ENCODE peak calls at places on chromosomes 16 and 17, in four cellular contexts. S is ovary, D is right lobe of liver, U is brain microvascular endothelial cell. H is an unnamed sample.

GRCh38 chr16:1958715-1959268 is 546 bp upstream of the NDUFB10 start:
- DNase-seq in U (no peak), D (no peak), S (peak), H (no peak)

GRCh38 chr16:50436271-50436670 is 67.5 kb upstream of the BRD7 start:
- DNase-seq in S (no peak), U (no peak), D (no peak), H (no peak)

GRCh38 chr17:41527076-41528023 is 758 bp downstream of the KRT19 start:
- DNase-seq in U (no peak), D (no peak), S (peak), H (no peak)

GRCh38 chr16:1870365-1871082 is 1.4 kb downstream of the MEIOB start:
- DNase-seq in S (no peak), D (peak), U (peak), H (peak)

GRCh38 chr17:70168979-70169706 is at the start of gene KCNJ2:
- DNase-seq in U (peak), D (peak), S (peak), H (peak)

GRCh38 chr16:27841911-27842310 is 221.6 kb downstream of the GSG1L start:
- DNase-seq in U (no peak), D (no peak), S (no peak), H (no peak)

GRCh38 chr17:66807182-66807581 is 27.7 kb upstream of the CACNG5 start:
- DNase-seq in U (no peak), S (no peak), D (no peak), H (no peak)

GRCh38 chr17:35254107-35254802 is 11.4 kb downstream of the SLFN5 start:
- DNase-seq in U (peak), S (peak), D (peak), H (peak)

GRCh38 chr16:67919618-67920210 is 11.9 kb downstream of the CTRL start:
- DNase-seq in S (no peak), D (no peak), U (no peak), H (no peak)

GRCh38 chr16:69937465-69937951 is 13.6 kb upstream of the CLEC18A start:
- DNase-seq in S (no peak), D (no peak), U (no peak), H (no peak)

GRCh38 chr16:49588061-49588460 is 214.5 kb downstream of the C16orf78 start:
- DNase-seq in U (no peak), D (peak), S (no peak), H (no peak)

GRCh38 chr17:71472809-71473789 is 647.7 kb upstream of the SOX9 start:
- DNase-seq in D (no peak), U (peak), S (no peak), H (peak)

GRCh38 chr17:48646183-48647102 is 20.3 kb upstream of the HOXB9 start:
- DNase-seq in D (no peak), U (no peak), S (no peak), H (no peak)

GRCh38 chr16:79050063-79050462 is 550.5 kb downstream of the MAF start:
- DNase-seq in D (no peak), S (no peak), U (no peak), H (no peak)

GRCh38 chr17:48244121-48244711 is 136.7 kb downstream of the SNX11 start:
- DNase-seq in S (no peak), U (peak), D (no peak), H (no peak)

GRCh38 chr16:87765776-87766484 is at the start of gene KLHDC4:
- DNase-seq in S (peak), D (peak), U (peak), H (no peak)

GRCh38 chr16:81817789-81818304 is 38.8 kb downstream of the PLCG2 start:
- DNase-seq in S (no peak), U (no peak), D (no peak), H (no peak)

GRCh38 chr17:64007838-64008282 is 9.7 kb downstream of the PRR29 start:
- DNase-seq in D (peak), U (no peak), S (no peak), H (no peak)

GRCh38 chr17:70137451-70138230 is 31.7 kb upstream of the KCNJ2 start:
- DNase-seq in D (no peak), U (peak), S (peak), H (peak)

GRCh38 chr17:57136355-57136754 is 51.3 kb downstream of the AKAP1 start:
- DNase-seq in U (no peak), S (no peak), D (no peak), H (no peak)

GRCh38 chr16:50153648-50154368 is 702 bp downstream of the TENT4B start:
- DNase-seq in S (peak), D (peak), U (no peak), H (no peak)

GRCh38 chr17:958712-959451 is 20.7 kb downstream of the NXN start:
- DNase-seq in S (peak), D (no peak), U (no peak), H (no peak)

GRCh38 chr16:51465026-51465425 is 314.0 kb upstream of the SALL1 start:
- DNase-seq in D (no peak), U (peak), S (no peak), H (peak)

GRCh38 chr17:39939588-39940419 is 12.3 kb downstream of the LRRC3C start:
- DNase-seq in S (no peak), U (peak), D (no peak), H (peak)

GRCh38 chr17:81664051-81664470 is 2.3 kb downstream of the OXLD1 start:
- DNase-seq in U (no peak), S (no peak), D (no peak), H (no peak)

GRCh38 chr16:88907768-88908167 is 41.3 kb upstream of the PABPN1L start:
- DNase-seq in U (peak), D (no peak), S (no peak), H (no peak)

DNA sequence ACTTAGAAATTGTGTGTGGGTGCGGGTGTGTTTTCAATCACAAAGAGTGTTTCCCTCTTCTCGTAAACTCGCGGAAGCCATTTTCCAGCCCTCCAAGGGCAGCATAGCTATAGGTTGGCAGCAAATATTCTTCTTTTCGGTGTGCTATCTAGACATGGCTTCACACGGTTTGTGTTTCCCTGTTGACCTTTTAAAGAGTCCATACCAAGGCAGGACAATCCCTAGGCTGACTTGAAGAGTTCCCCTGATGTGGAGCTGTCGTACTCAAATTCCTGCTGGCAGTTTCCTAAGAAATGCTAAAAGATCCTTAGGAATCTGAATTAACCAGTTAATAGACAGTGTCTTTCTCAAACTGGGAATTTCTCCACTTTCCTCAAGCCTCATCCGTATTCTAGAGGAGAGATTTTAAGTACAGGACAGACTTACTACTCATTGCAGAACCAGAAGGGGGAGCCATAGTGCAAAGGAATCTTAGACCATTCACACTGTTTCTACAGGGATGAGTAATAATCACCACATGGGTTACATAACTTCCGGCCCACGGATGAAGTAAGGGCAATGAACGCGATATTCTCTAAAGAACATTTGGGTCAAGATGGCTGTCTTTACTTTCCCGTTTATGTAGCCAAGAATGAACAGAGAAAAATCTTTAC is 288.6 kb upstream of the ELAC2 start:
- DNase-seq in S (no peak), D (no peak), U (peak), H (peak)
- TF ChIP-seq CTCF in S (no peak), D (peak), U (peak), H (peak)

DNA sequence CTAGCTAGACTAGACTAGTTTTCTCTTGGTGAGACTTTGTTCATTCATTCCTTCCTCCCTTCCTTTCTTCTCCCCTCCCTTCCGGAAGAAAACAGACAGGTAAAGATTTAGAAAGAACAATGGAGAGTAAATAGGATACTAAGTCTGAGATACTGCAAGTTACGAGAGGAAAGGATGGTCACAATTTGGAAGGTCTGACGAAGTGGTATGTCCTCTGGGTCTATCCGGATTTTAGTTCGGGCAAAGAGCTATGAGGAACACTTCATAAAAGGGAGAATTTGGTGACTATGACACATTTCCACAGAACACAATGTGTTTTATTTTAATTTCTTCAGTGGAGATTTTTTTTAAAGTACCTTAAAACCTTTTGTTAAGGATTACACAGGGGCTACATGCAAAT is 107.7 kb downstream of the BRIP1 start:
- DNase-seq in D (no peak), S (no peak), U (no peak), H (no peak)
- TF ChIP-seq CTCF in D (no peak), S (no peak), U (no peak), H (no peak)

DNA sequence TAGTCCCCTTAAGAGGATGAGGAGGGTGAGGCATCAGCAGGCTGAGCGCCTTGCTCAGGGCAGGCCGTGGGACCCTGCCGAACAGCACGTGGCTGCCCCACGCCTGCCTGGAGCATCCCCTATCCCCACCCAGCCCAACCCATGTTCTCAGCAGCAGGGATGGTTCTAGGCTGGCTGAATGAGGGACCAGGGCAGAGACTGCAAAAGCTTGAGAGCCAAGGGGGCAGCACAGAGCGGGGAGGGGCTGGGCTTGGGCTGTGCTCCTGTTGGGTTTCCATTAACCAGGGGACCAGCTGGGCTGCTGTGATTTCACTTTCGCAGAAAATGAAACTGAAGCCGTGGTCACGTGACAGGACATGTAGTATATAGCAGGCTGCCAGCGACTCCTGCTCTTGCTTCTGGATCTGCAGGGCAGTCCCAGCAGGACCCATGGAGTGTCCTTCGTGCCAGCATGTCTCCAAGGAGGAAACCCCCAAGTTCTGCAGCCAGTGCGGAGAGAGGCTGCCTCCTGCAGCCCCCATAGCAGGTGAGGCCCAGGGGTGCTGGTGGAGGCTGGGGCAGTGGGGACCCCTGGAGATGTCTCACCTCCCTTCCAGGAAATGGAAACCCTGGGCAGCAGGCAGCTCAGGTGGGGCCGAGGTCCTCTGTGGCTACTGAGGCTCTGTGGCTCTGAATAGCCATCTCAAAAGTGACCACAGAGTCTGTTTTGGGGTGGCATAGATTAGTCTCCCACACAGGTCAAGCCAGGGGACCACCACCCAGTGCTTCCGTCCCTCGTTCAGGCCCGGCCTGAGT is 2.8 kb downstream of the RNF213 start:
- DNase-seq in U (peak), D (peak), S (peak), H (peak)
- TF ChIP-seq CTCF in U (peak), D (peak), S (no peak), H (peak)

DNA sequence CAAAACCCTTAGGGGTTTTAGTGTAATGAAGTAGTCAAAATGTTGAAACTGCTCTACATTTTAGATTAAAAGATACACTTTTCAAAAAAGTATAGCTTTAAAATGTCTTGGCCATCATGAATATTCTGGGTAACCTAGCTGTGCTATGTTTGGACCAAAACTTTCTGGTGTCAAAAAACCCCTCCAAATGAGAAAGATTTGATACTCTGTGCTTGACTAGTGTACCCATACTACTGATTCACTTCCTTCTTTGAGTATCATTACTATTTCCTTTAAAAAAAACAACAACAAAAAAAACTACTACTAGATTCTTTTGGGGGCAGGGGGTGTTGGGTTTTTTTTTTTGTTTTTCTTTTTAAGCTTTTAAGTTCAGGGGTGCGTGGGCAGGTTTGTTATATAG is 37.3 kb downstream of the PTRH2 start:
- DNase-seq in U (no peak), S (no peak), D (no peak), H (no peak)
- TF ChIP-seq CTCF in U (no peak), S (no peak), D (no peak), H (no peak)

DNA sequence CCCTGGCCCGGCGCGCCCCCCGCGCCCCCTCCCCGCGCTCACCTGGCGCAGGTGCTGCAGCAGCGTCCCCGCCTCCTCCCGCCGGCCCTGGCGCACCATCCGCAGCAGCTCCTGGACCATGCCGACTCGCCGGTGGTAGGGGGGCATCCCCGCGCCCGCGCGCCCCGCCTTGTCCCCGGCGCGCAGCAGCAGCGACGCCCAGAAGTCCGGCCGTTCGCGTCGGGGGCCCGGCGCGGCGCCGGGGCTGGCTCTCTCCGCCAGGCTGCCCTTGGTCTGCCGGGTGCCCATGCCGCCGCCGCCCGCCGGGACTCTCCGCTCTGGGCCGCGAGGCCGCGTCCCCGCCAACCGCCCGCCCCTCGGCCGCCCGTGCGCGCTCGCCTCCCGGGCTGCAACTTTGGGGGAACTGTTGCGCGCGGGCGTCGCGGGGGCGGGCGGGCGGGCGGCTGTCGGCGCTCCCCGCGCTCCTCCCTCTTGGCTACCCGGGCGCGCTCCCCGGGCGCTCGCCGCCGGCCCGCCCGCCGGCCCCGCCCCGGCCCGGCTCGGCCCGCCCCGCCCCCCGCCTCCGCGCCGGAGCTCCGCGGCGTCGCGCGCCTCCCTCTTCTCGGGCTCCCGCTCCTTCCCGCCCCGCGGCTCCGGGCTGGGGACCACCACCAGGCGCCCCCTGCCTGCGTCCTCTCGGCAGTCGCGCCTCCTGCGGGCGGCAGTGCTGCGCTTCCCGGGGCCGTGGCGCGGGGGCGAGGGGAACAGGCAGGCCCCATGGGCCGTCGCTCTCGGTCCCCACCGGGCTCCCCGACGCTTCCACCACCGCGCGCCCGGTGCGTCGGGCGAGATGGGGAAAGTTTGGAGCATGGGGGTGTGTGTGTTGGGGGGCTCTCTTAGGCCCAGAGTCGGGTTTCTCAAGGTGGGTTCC is at the start of gene LRRC75A:
- DNase-seq in U (no peak), S (peak), D (peak), H (no peak)
- TF ChIP-seq CTCF in U (no peak), S (no peak), D (no peak), H (no peak)

DNA sequence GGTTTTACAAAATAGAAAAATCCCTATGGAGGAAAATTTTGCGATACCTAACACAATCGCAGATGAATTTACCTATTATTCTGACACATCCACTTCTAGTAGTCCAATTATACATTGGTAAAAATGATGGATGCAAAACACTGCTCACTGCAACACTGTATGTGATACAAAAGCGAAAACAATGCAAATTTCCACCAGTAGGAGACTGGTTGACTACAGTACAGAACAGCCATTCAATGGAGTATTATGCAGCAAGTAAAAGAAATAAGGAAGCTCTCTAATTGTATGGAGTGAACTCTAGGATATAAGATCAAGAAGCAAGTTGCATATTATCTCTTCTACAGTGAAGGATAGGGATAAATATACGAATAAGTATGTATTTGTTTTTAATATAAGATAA is 48.5 kb downstream of the SETD6 start:
- DNase-seq in U (no peak), D (no peak), S (no peak), H (no peak)
- TF ChIP-seq CTCF in U (no peak), D (no peak), S (no peak), H (no peak)

GRCh38 chr17:43079578-43080302 is 45.4 kb downstream of the BRCA1 start:
- DNase-seq in D (no peak), S (no peak), U (no peak), H (no peak)

GRCh38 chr17:43090022-43090421 is 35.1 kb downstream of the BRCA1 start:
- DNase-seq in D (no peak), S (no peak), U (no peak), H (no peak)

GRCh38 chr17:43085489-43085888 is 39.7 kb downstream of the BRCA1 start:
- DNase-seq in U (no peak), D (no peak), S (no peak), H (no peak)
- TF ChIP-seq CTCF in U (peak), D (no peak), S (no peak), H (no peak)

GRCh38 chr17:76781056-76781982 is 43.4 kb downstream of the MFSD11 start:
- DNase-seq in S (no peak), D (no peak), U (no peak), H (no peak)
- TF ChIP-seq CTCF in S (no peak), D (no peak), U (peak), H (no peak)

GRCh38 chr16:379961-380836 is 1.6 kb downstream of the PGAP6 start:
- DNase-seq in S (no peak), D (no peak), U (no peak), H (no peak)
- TF ChIP-seq CTCF in S (no peak), D (no peak), U (no peak), H (no peak)

GRCh38 chr16:71288890-71289731 is at the start of gene CMTR2:
- DNase-seq in S (peak), D (peak), U (peak), H (peak)
- TF ChIP-seq CTCF in S (no peak), D (peak), U (peak), H (no peak)

H was measured in AG09309.